ENCODE peak calls at places on chromosome 20, in nine cellular contexts. S is Peyer's patch; J is brain microvascular endothelial cell; E is IMR-90; B is AG04450; V is uterus; D is CD8-positive, alpha-beta T cell; K is stomach; I is fibroblast of lung. H is an unnamed sample.

GRCh38 chr20:33401922-33402369 is 627 bp upstream of the CDK5RAP1 start:
- DNase-seq in V (no peak), K (no peak), S (no peak), E (no peak), B (no peak), I (no peak), J (no peak), D (no peak), H (no peak)

GRCh38 chr20:17394411-17394810 is 136.8 kb downstream of the BFSP1 start:
- DNase-seq in I (no peak), E (no peak), J (no peak), B (no peak), S (no peak), V (no peak), K (no peak), D (no peak), H (no peak)

GRCh38 chr20:19867940-19868371 is 109.9 kb downstream of the RIN2 start:
- DNase-seq in D (no peak), J (no peak), E (no peak), S (no peak), V (no peak), I (no peak), K (no peak), B (no peak), H (no peak)

GRCh38 chr20:1911536-1911935 is 16.3 kb downstream of the SIRPA start:
- DNase-seq in J (no peak), V (no peak), S (no peak), K (no peak), B (no peak), D (no peak), I (no peak), E (no peak), H (no peak)

GRCh38 chr20:43923322-43923721 is 8.7 kb downstream of the TOX2 start:
- DNase-seq in S (no peak), J (no peak), V (no peak), D (no peak), B (no peak), K (no peak), I (no peak), E (no peak), H (no peak)

GRCh38 chr20:36591854-36592641 is 13.5 kb upstream of the RAB5IF start:
- DNase-seq in V (peak; percentile 46), I (no peak), B (no peak), S (no peak), E (peak; percentile 51), J (no peak), D (peak; percentile 58), K (no peak), H (no peak)

GRCh38 chr20:62019881-62020492 is 45.7 kb downstream of the TAF4 start:
- DNase-seq in D (no peak), K (no peak), E (no peak), I (no peak), B (no peak), J (no peak), V (no peak), S (no peak), H (no peak)

GRCh38 chr20:44959082-44959895 is 908 bp downstream of the TOMM34 start:
- DNase-seq in K (no peak), B (no peak), S (peak; percentile 63), J (peak; percentile 58), E (peak; percentile 86), V (no peak), D (peak; percentile 57), I (peak; percentile 79), H (peak; percentile 51)

GRCh38 chr20:31569163-31570020 is 35.7 kb upstream of the ID1 start:
- DNase-seq in J (no peak), E (peak; percentile 53), S (peak; percentile 81), I (peak; percentile 55), B (no peak), D (peak; percentile 68), V (peak; percentile 59), K (peak; percentile 68), H (peak; percentile 67)

GRCh38 chr20:32470025-32470861 is 112.1 kb downstream of the ASXL1 start:
- DNase-seq in S (peak; percentile 61), E (peak; percentile 70), D (no peak), I (peak; percentile 92), B (no peak), J (peak; percentile 82), V (peak; percentile 71), K (no peak), H (peak; percentile 62)

GRCh38 chr20:32823078-32823477 is 3.3 kb downstream of the MAPRE1 start:
- DNase-seq in I (peak; percentile 83), D (no peak), E (peak; percentile 82), K (no peak), J (peak; percentile 68), B (peak; percentile 39), S (no peak), V (no peak), H (peak; percentile 81)

GRCh38 chr20:4725263-4725550 is 3.5 kb downstream of the PRND start:
- DNase-seq in K (no peak), I (no peak), E (no peak), D (no peak), V (no peak), B (no peak), S (no peak), J (no peak), H (no peak)

GRCh38 chr20:16317445-16318362 is 255.5 kb downstream of the KIF16B start:
- DNase-seq in V (no peak), B (no peak), J (no peak), I (no peak), D (no peak), K (no peak), E (no peak), S (no peak), H (no peak)

GRCh38 chr20:34472246-34472925 is 43.8 kb upstream of the DYNLRB1 start:
- DNase-seq in V (no peak), K (no peak), B (no peak), J (peak; percentile 26), E (peak; percentile 61), D (no peak), S (no peak), I (peak; percentile 66), H (peak; percentile 57)

GRCh38 chr20:30812739-30813411 is 444.6 kb upstream of the DEFB115 start:
- DNase-seq in K (no peak), J (no peak), D (no peak), B (no peak), S (no peak), V (no peak), I (no peak), E (no peak), H (no peak)

GRCh38 chr20:44073011-44073674 is 113.8 kb downstream of the JPH2 start:
- DNase-seq in V (no peak), S (peak; percentile 37), B (no peak), I (no peak), D (no peak), J (no peak), K (peak; percentile 20), E (no peak), H (no peak)

GRCh38 chr20:62735331-62735821 is 26.7 kb downstream of the NTSR1 start:
- DNase-seq in I (no peak), E (no peak), V (no peak), S (peak; percentile 41), K (no peak), J (no peak), D (no peak), B (no peak), H (no peak)

GRCh38 chr20:35704514-35705261 is 5.5 kb downstream of the ROMO1 start:
- DNase-seq in I (no peak), J (no peak), S (no peak), B (no peak), K (no peak), E (no peak), D (no peak), V (no peak), H (no peak)

GRCh38 chr20:10642859-10643559 is 30.8 kb downstream of the JAG1 start:
- DNase-seq in J (no peak), E (no peak), S (no peak), D (no peak), K (no peak), I (peak; percentile 50), B (no peak), V (no peak), H (no peak)
- TF ChIP-seq CTCF in J (no peak), E (no peak), S (no peak), D (no peak), K (no peak), I (no peak), B (no peak), V (no peak), H (no peak)

GRCh38 chr20:50399917-50400704 is 110.1 kb upstream of the PTPN1 start:
- DNase-seq in K (peak; percentile 71), J (no peak), D (no peak), S (no peak), E (peak; percentile 60), I (no peak), V (no peak), B (no peak), H (peak; percentile 75)
- H3K4me3 ChIP-seq in K (no peak overlapping the region), J (no peak overlapping the region), D (no peak overlapping the region), S (no peak overlapping the region), E (no peak overlapping the region), I (no peak overlapping the region), V (no peak overlapping the region), B (no peak overlapping the region), H (no peak overlapping the region)

DNA sequence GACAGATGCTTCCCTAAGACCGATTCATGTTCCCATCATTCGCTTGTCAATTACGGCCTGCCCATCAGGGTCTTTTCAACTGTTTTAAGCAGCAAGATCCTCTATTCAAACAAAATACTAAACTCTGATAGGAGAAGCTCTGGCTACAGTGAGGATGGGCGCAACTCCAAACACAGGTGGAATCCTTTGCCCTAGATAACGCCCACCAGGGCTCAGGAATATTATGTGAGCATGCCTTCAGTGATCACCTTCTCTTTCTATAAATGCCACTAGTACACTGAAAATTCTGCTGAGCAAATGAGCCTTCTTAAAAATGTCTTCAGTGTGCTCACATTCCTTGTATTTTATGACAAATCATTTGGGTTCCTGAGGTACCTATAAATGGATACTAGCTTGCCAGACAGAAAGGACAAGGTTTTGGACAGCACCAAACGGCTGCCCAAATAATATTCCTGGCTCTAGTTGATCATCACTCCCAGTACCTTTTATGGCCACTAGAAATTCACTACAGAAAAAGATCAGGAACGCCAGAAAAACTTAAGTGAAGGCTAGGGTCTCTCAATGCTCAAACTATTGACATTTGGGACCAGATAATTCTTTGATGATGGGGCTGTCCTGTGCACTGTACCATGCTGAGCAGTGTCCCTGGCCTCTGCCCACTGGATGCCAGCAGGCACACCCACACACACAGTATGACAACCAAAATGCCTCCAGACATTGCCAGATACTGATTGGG is 13.1 kb downstream of the ZNF217 start:
- DNase-seq in V (no peak), K (peak; percentile 19), S (peak; percentile 50), D (no peak), J (no peak), I (no peak), B (no peak), E (no peak), H (no peak)
- TF ChIP-seq CTCF in V (peak; percentile 20), K (peak; percentile 14), S (peak; percentile 6), D (no peak), J (peak; percentile 12), I (no peak), B (no peak), E (peak; percentile 16), H (peak; percentile 19)

DNA sequence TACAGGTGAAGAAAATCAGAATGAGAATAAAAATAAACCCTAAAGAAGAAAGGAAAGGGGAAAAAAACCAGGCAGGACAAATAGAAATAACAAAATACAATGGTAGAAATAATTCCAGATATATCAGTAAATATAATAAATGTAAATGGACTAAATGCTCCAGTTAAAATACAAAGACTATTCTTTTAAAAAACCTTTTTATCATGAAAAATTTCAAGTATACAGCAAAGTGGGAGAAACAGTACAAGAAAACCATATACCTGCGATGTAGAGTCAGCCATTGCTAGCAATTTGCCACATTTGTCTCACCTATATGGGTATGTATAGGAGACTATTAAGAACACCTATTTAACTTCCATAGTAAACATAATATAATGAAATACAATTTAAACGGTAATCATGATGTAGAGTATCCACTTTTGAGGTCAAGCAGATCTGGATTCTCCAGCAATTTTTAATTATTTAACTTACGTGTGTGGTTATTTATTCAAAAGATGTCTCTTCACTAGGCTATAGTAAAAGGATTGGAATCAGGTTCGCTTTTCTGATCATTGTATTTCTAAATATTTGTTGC is 914 bp upstream of the VAPB start:
- DNase-seq in E (no peak), V (no peak), I (no peak), D (no peak), S (no peak), B (no peak), K (no peak), J (no peak), H (no peak)
- H3K4me3 ChIP-seq in E (no peak overlapping the region), V (peak overlapping the region; percentile 91), I (no peak overlapping the region), D (no peak overlapping the region), S (no peak overlapping the region), B (no peak overlapping the region), K (peak overlapping the region; percentile 61), J (no peak overlapping the region), H (no peak overlapping the region)